ENCODE peak calls at places on chromosomes 16 and 17, in nine cellular contexts. One of them, this sample, is unnamed.

GRCh38 chr16:67128417-67128816 is 18.7 kb downstream of the PHAF1 start:
- DNase-seq in adrenal gland: no peak
- DNase-seq in HCT116: no peak
- DNase-seq in tibial artery: no peak
- DNase-seq in heart left ventricle: no peak
- DNase-seq in fibroblast of lung: no peak
- DNase-seq in IMR-90: no peak
- DNase-seq in CD8-positive, alpha-beta memory T cell: no peak
- DNase-seq in mucosa of descending colon: no peak
- DNase-seq in this sample: no peak

GRCh38 chr17:49252148-49252682 is 21.6 kb upstream of the PHOSPHO1 start:
- DNase-seq in adrenal gland: peak; percentile 84
- DNase-seq in HCT116: no peak
- DNase-seq in tibial artery: no peak
- DNase-seq in heart left ventricle: no peak
- DNase-seq in fibroblast of lung: no peak
- DNase-seq in IMR-90: no peak
- DNase-seq in CD8-positive, alpha-beta memory T cell: no peak
- DNase-seq in mucosa of descending colon: no peak
- DNase-seq in this sample: no peak

GRCh38 chr16:85978291-85978775 is 79.4 kb downstream of the IRF8 start:
- DNase-seq in adrenal gland: no peak
- DNase-seq in HCT116: no peak
- DNase-seq in tibial artery: no peak
- DNase-seq in heart left ventricle: no peak
- DNase-seq in fibroblast of lung: peak; percentile 51
- DNase-seq in IMR-90: no peak
- DNase-seq in CD8-positive, alpha-beta memory T cell: no peak
- DNase-seq in mucosa of descending colon: no peak
- DNase-seq in this sample: no peak

GRCh38 chr17:7845359-7846062 is 9.4 kb upstream of the TMEM88 start:
- DNase-seq in adrenal gland: peak; percentile 57
- DNase-seq in HCT116: no peak
- DNase-seq in tibial artery: peak; percentile 71
- DNase-seq in heart left ventricle: no peak
- DNase-seq in fibroblast of lung: no peak
- DNase-seq in IMR-90: no peak
- DNase-seq in CD8-positive, alpha-beta memory T cell: peak; percentile 46
- DNase-seq in mucosa of descending colon: no peak
- DNase-seq in this sample: no peak

GRCh38 chr17:51057534-51057933 is 63.1 kb downstream of the SPAG9 start:
- DNase-seq in adrenal gland: no peak
- DNase-seq in HCT116: no peak
- DNase-seq in tibial artery: no peak
- DNase-seq in heart left ventricle: no peak
- DNase-seq in fibroblast of lung: no peak
- DNase-seq in IMR-90: no peak
- DNase-seq in CD8-positive, alpha-beta memory T cell: no peak
- DNase-seq in mucosa of descending colon: no peak
- DNase-seq in this sample: no peak

GRCh38 chr17:74760404-74761105 is 12.1 kb downstream of the NHERF1 start:
- DNase-seq in adrenal gland: peak; percentile 95
- DNase-seq in HCT116: no peak
- DNase-seq in tibial artery: no peak
- DNase-seq in heart left ventricle: no peak
- DNase-seq in fibroblast of lung: no peak
- DNase-seq in IMR-90: no peak
- DNase-seq in CD8-positive, alpha-beta memory T cell: no peak
- DNase-seq in mucosa of descending colon: no peak
- DNase-seq in this sample: peak; percentile 66

GRCh38 chr17:35875439-35876139 is 4.6 kb downstream of the CCL5 start:
- DNase-seq in adrenal gland: peak; percentile 62
- DNase-seq in HCT116: no peak
- DNase-seq in tibial artery: no peak
- DNase-seq in heart left ventricle: no peak
- DNase-seq in fibroblast of lung: no peak
- DNase-seq in IMR-90: no peak
- DNase-seq in CD8-positive, alpha-beta memory T cell: peak; percentile 63
- DNase-seq in mucosa of descending colon: no peak
- DNase-seq in this sample: no peak

GRCh38 chr16:87119168-87119567 is 198.0 kb downstream of the C16orf95 start:
- DNase-seq in adrenal gland: no peak
- DNase-seq in HCT116: no peak
- DNase-seq in tibial artery: no peak
- DNase-seq in heart left ventricle: no peak
- DNase-seq in fibroblast of lung: no peak
- DNase-seq in IMR-90: no peak
- DNase-seq in CD8-positive, alpha-beta memory T cell: no peak
- DNase-seq in mucosa of descending colon: no peak
- DNase-seq in this sample: no peak

GRCh38 chr16:4272114-4272954 is 489 bp downstream of the TFAP4 start:
- DNase-seq in adrenal gland: peak; percentile 75
- DNase-seq in HCT116: no peak
- DNase-seq in tibial artery: peak; percentile 81
- DNase-seq in heart left ventricle: peak; percentile 71
- DNase-seq in fibroblast of lung: peak; percentile 25
- DNase-seq in IMR-90: no peak
- DNase-seq in CD8-positive, alpha-beta memory T cell: peak; percentile 65
- DNase-seq in mucosa of descending colon: no peak
- DNase-seq in this sample: peak; percentile 57

GRCh38 chr17:78026381-78026780 is 67.9 kb downstream of the TNRC6C start:
- DNase-seq in adrenal gland: no peak
- DNase-seq in HCT116: no peak
- DNase-seq in tibial artery: no peak
- DNase-seq in heart left ventricle: no peak
- DNase-seq in fibroblast of lung: no peak
- DNase-seq in IMR-90: no peak
- DNase-seq in CD8-positive, alpha-beta memory T cell: no peak
- DNase-seq in mucosa of descending colon: no peak
- DNase-seq in this sample: no peak

GRCh38 chr17:58570758-58571157 is 56.3 kb upstream of the MTMR4 start:
- DNase-seq in adrenal gland: no peak
- DNase-seq in HCT116: no peak
- DNase-seq in tibial artery: no peak
- DNase-seq in heart left ventricle: no peak
- DNase-seq in fibroblast of lung: no peak
- DNase-seq in IMR-90: no peak
- DNase-seq in CD8-positive, alpha-beta memory T cell: no peak
- DNase-seq in mucosa of descending colon: no peak
- DNase-seq in this sample: no peak

GRCh38 chr17:73365934-73366623 is 54.3 kb upstream of the CDC42EP4 start:
- DNase-seq in adrenal gland: peak; percentile 96
- DNase-seq in HCT116: no peak
- DNase-seq in tibial artery: no peak
- DNase-seq in heart left ventricle: peak; percentile 65
- DNase-seq in fibroblast of lung: no peak
- DNase-seq in IMR-90: no peak
- DNase-seq in CD8-positive, alpha-beta memory T cell: no peak
- DNase-seq in mucosa of descending colon: no peak
- DNase-seq in this sample: no peak

GRCh38 chr17:6714315-6714874 is 1.2 kb upstream of the SLC13A5 start:
- DNase-seq in adrenal gland: no peak
- DNase-seq in HCT116: no peak
- DNase-seq in tibial artery: no peak
- DNase-seq in heart left ventricle: no peak
- DNase-seq in fibroblast of lung: no peak
- DNase-seq in IMR-90: no peak
- DNase-seq in CD8-positive, alpha-beta memory T cell: no peak
- DNase-seq in mucosa of descending colon: no peak
- DNase-seq in this sample: no peak

GRCh38 chr16:89108412-89108811 is 14.8 kb downstream of the ACSF3 start:
- DNase-seq in adrenal gland: no peak
- DNase-seq in HCT116: no peak
- DNase-seq in tibial artery: no peak
- DNase-seq in heart left ventricle: no peak
- DNase-seq in fibroblast of lung: no peak
- DNase-seq in IMR-90: no peak
- DNase-seq in CD8-positive, alpha-beta memory T cell: peak; percentile 9
- DNase-seq in mucosa of descending colon: peak; percentile 49
- DNase-seq in this sample: no peak

GRCh38 chr16:56848056-56848936 is 16.7 kb upstream of the SLC12A3 start:
- DNase-seq in adrenal gland: peak; percentile 78
- DNase-seq in HCT116: no peak
- DNase-seq in tibial artery: peak; percentile 67
- DNase-seq in heart left ventricle: no peak
- DNase-seq in fibroblast of lung: peak; percentile 88
- DNase-seq in IMR-90: peak; percentile 79
- DNase-seq in CD8-positive, alpha-beta memory T cell: peak; percentile 9
- DNase-seq in mucosa of descending colon: no peak
- DNase-seq in this sample: peak; percentile 98

GRCh38 chr17:11618861-11619566 is 20.7 kb downstream of the DNAH9 start:
- DNase-seq in adrenal gland: peak; percentile 93
- DNase-seq in HCT116: no peak
- DNase-seq in tibial artery: no peak
- DNase-seq in heart left ventricle: peak; percentile 32
- DNase-seq in fibroblast of lung: no peak
- DNase-seq in IMR-90: no peak
- DNase-seq in CD8-positive, alpha-beta memory T cell: no peak
- DNase-seq in mucosa of descending colon: peak; percentile 59
- DNase-seq in this sample: peak; percentile 55
- H3K9me3 ChIP-seq in adrenal gland: no peaks in the 10 kb centered on the region
- H3K9me3 ChIP-seq in HCT116: no peaks in the 10 kb centered on the region
- H3K9me3 ChIP-seq in tibial artery: no peaks in the 10 kb centered on the region
- H3K9me3 ChIP-seq in heart left ventricle: no peaks in the 10 kb centered on the region
- H3K9me3 ChIP-seq in fibroblast of lung: no peaks in the 10 kb centered on the region
- H3K9me3 ChIP-seq in IMR-90: peaks cover 20% of the 10 kb centered on the region
- H3K9me3 ChIP-seq in CD8-positive, alpha-beta memory T cell: no peaks in the 10 kb centered on the region
- H3K9me3 ChIP-seq in mucosa of descending colon: no peaks in the 10 kb centered on the region
- H3K9me3 ChIP-seq in this sample: no peaks in the 10 kb centered on the region

GRCh38 chr16:30651124-30652004 is 604 bp downstream of the PRR14 start:
- DNase-seq in adrenal gland: peak; percentile 81
- DNase-seq in HCT116: no peak
- DNase-seq in tibial artery: peak; percentile 86
- DNase-seq in heart left ventricle: peak; percentile 72
- DNase-seq in fibroblast of lung: peak; percentile 41
- DNase-seq in IMR-90: peak; percentile 46
- DNase-seq in CD8-positive, alpha-beta memory T cell: peak; percentile 84
- DNase-seq in mucosa of descending colon: peak; percentile 86
- DNase-seq in this sample: peak; percentile 78
- H3K4me3 ChIP-seq in adrenal gland: peak overlapping the region; percentile 18
- H3K4me3 ChIP-seq in HCT116: peak overlapping the region; percentile 97
- H3K4me3 ChIP-seq in tibial artery: peak overlapping the region; percentile 99
- H3K4me3 ChIP-seq in heart left ventricle: peak overlapping the region; percentile 77
- H3K4me3 ChIP-seq in fibroblast of lung: peak overlapping the region; percentile 81
- H3K4me3 ChIP-seq in IMR-90: peak overlapping the region; percentile 84
- H3K4me3 ChIP-seq in CD8-positive, alpha-beta memory T cell: peak overlapping the region; percentile 100
- H3K4me3 ChIP-seq in mucosa of descending colon: peak overlapping the region; percentile 82
- H3K4me3 ChIP-seq in this sample: peak overlapping the region; percentile 61

GRCh38 chr16:53309457-53309856 is 124.8 kb upstream of the RBL2 start:
- DNase-seq in adrenal gland: no peak
- DNase-seq in HCT116: no peak
- DNase-seq in tibial artery: no peak
- DNase-seq in heart left ventricle: no peak
- DNase-seq in fibroblast of lung: no peak
- DNase-seq in IMR-90: no peak
- DNase-seq in CD8-positive, alpha-beta memory T cell: no peak
- DNase-seq in mucosa of descending colon: no peak
- DNase-seq in this sample: no peak
- H3K36me3 ChIP-seq in adrenal gland: no peaks in the 10 kb centered on the region
- H3K36me3 ChIP-seq in HCT116: no peaks in the 10 kb centered on the region
- H3K36me3 ChIP-seq in tibial artery: peaks cover 81% of the 10 kb centered on the region
- H3K36me3 ChIP-seq in heart left ventricle: peaks cover 76% of the 10 kb centered on the region
- H3K36me3 ChIP-seq in fibroblast of lung: peaks cover 5% of the 10 kb centered on the region
- H3K36me3 ChIP-seq in IMR-90: peaks cover 28% of the 10 kb centered on the region
- H3K36me3 ChIP-seq in CD8-positive, alpha-beta memory T cell: peaks cover 11% of the 10 kb centered on the region
- H3K36me3 ChIP-seq in mucosa of descending colon: no peaks in the 10 kb centered on the region
- H3K36me3 ChIP-seq in this sample: peaks cover 60% of the 10 kb centered on the region

DNA sequence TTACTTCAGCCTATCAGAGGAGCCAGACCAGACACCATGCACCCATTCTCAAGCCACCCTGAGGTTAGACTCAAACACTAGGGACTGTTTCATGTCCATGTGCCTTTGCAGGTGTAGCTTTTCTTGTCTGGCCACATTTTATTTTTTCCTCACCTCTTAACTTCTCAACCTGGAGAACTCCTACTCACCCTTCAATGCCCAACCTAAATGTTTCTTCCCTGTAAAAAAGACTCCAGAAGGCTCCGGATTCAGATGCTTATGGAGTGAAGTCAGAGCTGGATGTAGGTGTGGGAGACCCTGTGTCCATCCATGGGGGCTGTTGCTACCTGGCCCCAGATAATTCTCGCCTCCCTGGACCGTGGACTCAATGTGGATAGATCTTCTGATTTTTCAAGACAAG is 44.0 kb upstream of the NLRP1 start:
- DNase-seq in adrenal gland: no peak
- DNase-seq in HCT116: no peak
- DNase-seq in tibial artery: no peak
- DNase-seq in heart left ventricle: no peak
- DNase-seq in fibroblast of lung: no peak
- DNase-seq in IMR-90: no peak
- DNase-seq in CD8-positive, alpha-beta memory T cell: no peak
- DNase-seq in mucosa of descending colon: no peak
- DNase-seq in this sample: no peak
- H3K9me3 ChIP-seq in adrenal gland: no peaks in the 10 kb centered on the region
- H3K9me3 ChIP-seq in HCT116: no peaks in the 10 kb centered on the region
- H3K9me3 ChIP-seq in tibial artery: no peaks in the 10 kb centered on the region
- H3K9me3 ChIP-seq in heart left ventricle: no peaks in the 10 kb centered on the region
- H3K9me3 ChIP-seq in fibroblast of lung: no peaks in the 10 kb centered on the region
- H3K9me3 ChIP-seq in IMR-90: no peaks in the 10 kb centered on the region
- H3K9me3 ChIP-seq in CD8-positive, alpha-beta memory T cell: no peaks in the 10 kb centered on the region
- H3K9me3 ChIP-seq in mucosa of descending colon: no peaks in the 10 kb centered on the region
- H3K9me3 ChIP-seq in this sample: no peaks in the 10 kb centered on the region

GRCh38 chr16:27236635-27237228 is 31.8 kb downstream of the NSMCE1 start:
- DNase-seq in adrenal gland: no peak
- DNase-seq in HCT116: no peak
- DNase-seq in tibial artery: peak; percentile 31
- DNase-seq in heart left ventricle: no peak
- DNase-seq in fibroblast of lung: no peak
- DNase-seq in IMR-90: no peak
- DNase-seq in CD8-positive, alpha-beta memory T cell: no peak
- DNase-seq in mucosa of descending colon: peak; percentile 16
- DNase-seq in this sample: no peak
- H3K4me3 ChIP-seq in adrenal gland: no peak overlapping the region
- H3K4me3 ChIP-seq in HCT116: no peak overlapping the region
- H3K4me3 ChIP-seq in tibial artery: no peak overlapping the region
- H3K4me3 ChIP-seq in heart left ventricle: no peak overlapping the region
- H3K4me3 ChIP-seq in fibroblast of lung: no peak overlapping the region
- H3K4me3 ChIP-seq in IMR-90: no peak overlapping the region
- H3K4me3 ChIP-seq in CD8-positive, alpha-beta memory T cell: peak overlapping the region; percentile 9
- H3K4me3 ChIP-seq in mucosa of descending colon: no peak overlapping the region
- H3K4me3 ChIP-seq in this sample: no peak overlapping the region

GRCh38 chr17:57102122-57102521 is 17.1 kb downstream of the AKAP1 start:
- DNase-seq in adrenal gland: no peak
- DNase-seq in HCT116: no peak
- DNase-seq in tibial artery: no peak
- DNase-seq in heart left ventricle: no peak
- DNase-seq in fibroblast of lung: no peak
- DNase-seq in IMR-90: no peak
- DNase-seq in CD8-positive, alpha-beta memory T cell: no peak
- DNase-seq in mucosa of descending colon: no peak
- DNase-seq in this sample: no peak
- H3K36me3 ChIP-seq in adrenal gland: no peaks in the 10 kb centered on the region
- H3K36me3 ChIP-seq in HCT116: no peaks in the 10 kb centered on the region
- H3K36me3 ChIP-seq in tibial artery: no peaks in the 10 kb centered on the region
- H3K36me3 ChIP-seq in heart left ventricle: peaks cover 4% of the 10 kb centered on the region
- H3K36me3 ChIP-seq in fibroblast of lung: no peaks in the 10 kb centered on the region
- H3K36me3 ChIP-seq in IMR-90: no peaks in the 10 kb centered on the region
- H3K36me3 ChIP-seq in CD8-positive, alpha-beta memory T cell: no peaks in the 10 kb centered on the region
- H3K36me3 ChIP-seq in mucosa of descending colon: no peaks in the 10 kb centered on the region
- H3K36me3 ChIP-seq in this sample: peaks cover 11% of the 10 kb centered on the region

DNA sequence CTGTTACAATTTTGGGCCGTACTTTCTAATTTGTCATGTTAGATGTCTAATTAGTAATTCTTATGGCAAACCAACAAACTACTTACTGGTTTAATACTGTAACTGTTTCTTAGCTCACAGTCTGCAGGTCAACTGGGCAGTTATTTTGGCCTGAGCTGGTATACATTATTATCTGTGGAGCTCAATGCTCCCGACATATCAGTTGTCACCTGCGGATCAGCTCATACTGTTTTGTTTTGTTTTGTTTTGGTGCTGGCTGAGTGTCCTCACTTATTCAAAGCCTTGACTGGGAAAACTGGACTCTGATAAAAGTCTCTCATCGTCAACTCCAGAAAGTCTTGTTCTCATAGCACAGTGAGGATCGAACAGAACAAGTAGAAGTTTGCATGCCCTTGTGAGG is 1060.6 kb upstream of the CDH8 start:
- DNase-seq in adrenal gland: no peak
- DNase-seq in HCT116: no peak
- DNase-seq in tibial artery: no peak
- DNase-seq in heart left ventricle: no peak
- DNase-seq in fibroblast of lung: no peak
- DNase-seq in IMR-90: no peak
- DNase-seq in CD8-positive, alpha-beta memory T cell: no peak
- DNase-seq in mucosa of descending colon: no peak
- DNase-seq in this sample: no peak
- H3K9me3 ChIP-seq in adrenal gland: no peaks in the 10 kb centered on the region
- H3K9me3 ChIP-seq in HCT116: peaks cover 7% of the 10 kb centered on the region
- H3K9me3 ChIP-seq in tibial artery: no peaks in the 10 kb centered on the region
- H3K9me3 ChIP-seq in heart left ventricle: no peaks in the 10 kb centered on the region
- H3K9me3 ChIP-seq in fibroblast of lung: no peaks in the 10 kb centered on the region
- H3K9me3 ChIP-seq in IMR-90: peaks cover 4% of the 10 kb centered on the region
- H3K9me3 ChIP-seq in CD8-positive, alpha-beta memory T cell: no peaks in the 10 kb centered on the region
- H3K9me3 ChIP-seq in mucosa of descending colon: no peaks in the 10 kb centered on the region
- H3K9me3 ChIP-seq in this sample: no peaks in the 10 kb centered on the region

This sample was measured in MG63.